ENCODE peak calls at places on chromosome 18, in six cellular contexts. G, T, O, W, C and Q are unnamed samples.

GRCh38 chr18:45684341-45685115 is 39.5 kb upstream of the SLC14A1 start:
- DNase-seq in T (no peak), O (no peak), C (no peak), W (no peak), G (no peak), Q (no peak)

GRCh38 chr18:13558132-13558531 is 168.2 kb downstream of the FAM210A start:
- DNase-seq in O (peak; percentile 46), G (no peak), W (peak; percentile 23), C (peak; percentile 47), T (peak; percentile 53), Q (no peak)

GRCh38 chr18:79203017-79203605 is 133.9 kb downstream of the ATP9B start:
- DNase-seq in G (no peak), O (peak; percentile 43), W (peak; percentile 32), T (peak; percentile 1), C (no peak), Q (no peak)

GRCh38 chr18:23334569-23334968 is 118.5 kb upstream of the RIOK3 start:
- DNase-seq in C (no peak), T (no peak), G (no peak), O (no peak), W (no peak), Q (no peak)

GRCh38 chr18:48974304-48975220 is 23.8 kb upstream of the SMAD7 start:
- DNase-seq in O (no peak), G (no peak), W (no peak), T (no peak), C (no peak), Q (no peak)

GRCh38 chr18:13374468-13375301 is 156.1 kb downstream of the LDLRAD4 start:
- DNase-seq in O (no peak), W (no peak), G (no peak), C (no peak), T (peak; percentile 48), Q (no peak)

GRCh38 chr18:78893396-78894305 is 86.0 kb upstream of the SALL3 start:
- DNase-seq in C (no peak), O (no peak), T (no peak), W (no peak), G (no peak), Q (no peak)

GRCh38 chr18:1062592-1062991 is 157.9 kb downstream of the ADCYAP1 start:
- DNase-seq in O (peak; percentile 19), T (no peak), W (no peak), G (no peak), C (no peak), Q (no peak)

GRCh38 chr18:21914739-21915319 is 174.2 kb downstream of the MIB1 start:
- DNase-seq in O (peak; percentile 65), C (no peak), W (peak; percentile 66), G (no peak), T (peak; percentile 10), Q (no peak)

GRCh38 chr18:50097702-50098101 is 97.2 kb downstream of the MYO5B start:
- DNase-seq in T (no peak), G (no peak), O (peak; percentile 19), C (no peak), W (peak; percentile 85), Q (no peak)

GRCh38 chr18:23690505-23691068 is 1.3 kb downstream of the LAMA3 start:
- DNase-seq in O (no peak), T (no peak), C (no peak), W (peak; percentile 8), G (no peak), Q (no peak)

GRCh38 chr18:32777049-32777448 is 4.2 kb upstream of the KLHL14 start:
- DNase-seq in T (no peak), C (no peak), G (no peak), W (no peak), O (peak; percentile 48), Q (no peak)